ENCODE peak calls at places on chromosomes 5 and 9, in four cellular contexts. One of them, this sample, is unnamed.

GRCh38 chr5:72451771-72452505 is 55.3 kb downstream of the ZNF366 start:
- DNase-seq in neural progenitor cell: peak; percentile 20
- DNase-seq in GM23248: peak; percentile 97
- DNase-seq in HCT116: no peak
- DNase-seq in this sample: peak; percentile 67

GRCh38 chr9:95127249-95128176 is 190.0 kb downstream of the FANCC start:
- DNase-seq in neural progenitor cell: peak; percentile 92
- DNase-seq in GM23248: peak; percentile 94
- DNase-seq in HCT116: peak; percentile 29
- DNase-seq in this sample: peak; percentile 62

GRCh38 chr5:97009212-97009898 is 73.5 kb downstream of the LNPEP start:
- DNase-seq in neural progenitor cell: no peak
- DNase-seq in GM23248: peak; percentile 18
- DNase-seq in HCT116: no peak
- DNase-seq in this sample: peak; percentile 86

GRCh38 chr9:19156026-19156474 is 28.8 kb upstream of the PLIN2 start:
- DNase-seq in neural progenitor cell: no peak
- DNase-seq in GM23248: no peak
- DNase-seq in HCT116: no peak
- DNase-seq in this sample: no peak

GRCh38 chr5:83688321-83688720 is 32.3 kb downstream of the HAPLN1 start:
- DNase-seq in neural progenitor cell: no peak
- DNase-seq in GM23248: no peak
- DNase-seq in HCT116: no peak
- DNase-seq in this sample: no peak

GRCh38 chr9:78307360-78307759 is 10.4 kb downstream of the PSAT1 start:
- DNase-seq in neural progenitor cell: no peak
- DNase-seq in GM23248: no peak
- DNase-seq in HCT116: no peak
- DNase-seq in this sample: no peak

GRCh38 chr9:127751269-127752054 is 16.4 kb upstream of the TOR2A start:
- DNase-seq in neural progenitor cell: peak; percentile 79
- DNase-seq in GM23248: peak; percentile 54
- DNase-seq in HCT116: no peak
- DNase-seq in this sample: no peak

GRCh38 chr9:38422555-38423245 is 1.6 kb downstream of the IGFBPL1 start:
- DNase-seq in neural progenitor cell: no peak
- DNase-seq in GM23248: no peak
- DNase-seq in HCT116: no peak
- DNase-seq in this sample: no peak

GRCh38 chr9:130143974-130144373 is 28.2 kb upstream of the NCS1 start:
- DNase-seq in neural progenitor cell: peak; percentile 54
- DNase-seq in GM23248: peak; percentile 76
- DNase-seq in HCT116: no peak
- DNase-seq in this sample: no peak

GRCh38 chr9:1771094-1771493 is 244.1 kb upstream of the SMARCA2 start:
- DNase-seq in neural progenitor cell: no peak
- DNase-seq in GM23248: no peak
- DNase-seq in HCT116: no peak
- DNase-seq in this sample: no peak
- H3K27ac ChIP-seq in neural progenitor cell: no peak overlapping the region
- H3K27ac ChIP-seq in GM23248: no peak overlapping the region
- H3K27ac ChIP-seq in HCT116: no peak overlapping the region
- H3K27ac ChIP-seq in this sample: no peak overlapping the region

DNA sequence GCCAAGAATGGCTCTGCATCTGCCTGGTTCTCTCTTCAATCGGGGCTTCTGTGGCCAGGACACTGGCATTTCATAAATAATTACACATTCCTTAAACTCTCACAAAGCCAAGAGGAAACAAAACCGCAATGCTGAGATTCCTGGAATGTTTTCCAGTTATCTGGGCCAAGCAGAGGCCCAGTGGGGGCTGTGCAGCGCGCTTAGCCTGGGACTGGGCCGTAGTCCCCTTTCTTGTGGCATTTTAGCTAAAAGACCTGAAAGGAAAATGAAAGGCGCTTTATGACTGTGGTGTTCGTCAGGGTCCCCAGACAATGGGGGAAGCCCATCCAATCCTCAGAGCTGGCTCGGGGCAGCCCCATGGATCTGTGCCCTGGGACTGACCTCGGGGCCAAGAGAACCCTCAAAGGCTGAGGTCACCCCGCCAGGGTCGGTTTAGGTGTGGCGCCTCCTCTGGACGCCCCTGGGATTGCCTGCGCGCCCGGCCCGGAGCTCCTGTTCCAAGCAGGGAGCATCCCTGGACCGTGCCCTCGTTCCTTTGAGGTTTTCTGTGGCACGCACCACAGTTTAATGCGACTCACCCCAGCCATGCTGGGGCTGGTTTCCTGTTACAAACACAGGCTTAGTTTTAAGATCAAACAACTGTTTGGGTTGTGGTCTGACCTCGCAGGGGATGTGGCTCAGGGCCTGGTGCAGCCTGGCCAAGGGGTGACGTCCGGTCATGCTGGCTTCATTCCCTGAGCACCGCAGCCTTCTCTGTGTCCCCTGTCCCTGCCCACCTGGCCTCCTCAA is 51.5 kb upstream of the NKD2 start:
- DNase-seq in neural progenitor cell: peak; percentile 47
- DNase-seq in GM23248: peak; percentile 84
- DNase-seq in HCT116: no peak
- DNase-seq in this sample: no peak
- TF ChIP-seq EZH2phosphoT487 in neural progenitor cell: no peak
- TF ChIP-seq EZH2phosphoT487 in GM23248: no peak
- TF ChIP-seq EZH2phosphoT487 in HCT116: no peak
- TF ChIP-seq EZH2phosphoT487 in this sample: no peak

GRCh38 chr5:39148983-39149534 is 70.3 kb downstream of the FYB1 start:
- DNase-seq in neural progenitor cell: no peak
- DNase-seq in GM23248: peak; percentile 47
- DNase-seq in HCT116: peak; percentile 10
- DNase-seq in this sample: no peak
- H3K27ac ChIP-seq in neural progenitor cell: no peak overlapping the region
- H3K27ac ChIP-seq in GM23248: no peak overlapping the region
- H3K27ac ChIP-seq in HCT116: no peak overlapping the region
- H3K27ac ChIP-seq in this sample: no peak overlapping the region

DNA sequence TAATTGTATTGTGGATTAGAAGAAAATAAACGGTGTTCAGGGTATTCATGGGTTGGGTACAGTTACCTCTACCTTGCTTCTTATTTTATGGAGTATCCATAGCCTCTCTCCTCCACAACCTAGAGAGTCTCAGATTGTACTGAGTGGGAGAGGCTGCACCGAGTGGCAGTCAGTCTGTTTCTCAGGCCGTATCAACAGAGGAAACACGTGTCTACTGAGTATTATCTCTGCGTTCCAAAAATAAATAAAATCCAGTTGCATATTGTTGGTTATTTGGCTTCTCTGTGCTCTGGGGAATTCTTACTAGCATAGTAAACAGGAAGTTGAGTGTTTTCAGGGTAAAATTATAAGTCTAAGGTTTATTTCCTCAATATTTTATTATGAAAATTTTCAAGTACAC is 231.0 kb downstream of the ARHGEF28 start:
- DNase-seq in neural progenitor cell: no peak
- DNase-seq in GM23248: peak; percentile 11
- DNase-seq in HCT116: no peak
- DNase-seq in this sample: no peak
- TF ChIP-seq EZH2phosphoT487 in neural progenitor cell: no peak
- TF ChIP-seq EZH2phosphoT487 in GM23248: no peak
- TF ChIP-seq EZH2phosphoT487 in HCT116: no peak
- TF ChIP-seq EZH2phosphoT487 in this sample: no peak

DNA sequence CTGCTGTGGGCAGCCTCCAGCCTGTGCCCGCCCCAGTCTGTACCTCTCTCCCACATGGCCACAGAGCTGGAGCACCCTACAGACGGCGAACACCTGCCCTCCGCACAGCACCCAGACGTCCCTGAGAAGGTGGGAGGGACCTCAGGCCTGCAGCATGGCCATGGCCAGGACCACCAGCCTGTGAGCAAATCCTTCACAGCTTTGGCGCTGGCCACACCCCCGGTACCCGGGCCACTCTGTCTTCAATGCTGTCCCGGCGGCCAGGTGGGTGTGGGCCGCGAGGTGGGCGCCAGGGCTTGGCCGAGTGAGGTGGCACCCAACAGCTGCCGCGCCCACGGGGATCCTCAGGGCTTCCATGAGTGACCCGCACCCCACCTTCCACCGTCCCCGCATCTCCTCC is 18.7 kb downstream of the NOTCH1 start:
- DNase-seq in neural progenitor cell: no peak
- DNase-seq in GM23248: no peak
- DNase-seq in HCT116: no peak
- DNase-seq in this sample: no peak
- H3K27ac ChIP-seq in neural progenitor cell: peak overlapping the region; percentile 78
- H3K27ac ChIP-seq in GM23248: no peak overlapping the region
- H3K27ac ChIP-seq in HCT116: peak overlapping the region; percentile 65
- H3K27ac ChIP-seq in this sample: no peak overlapping the region

GRCh38 chr5:177369913-177370487 is 12.3 kb downstream of the RGS14 start:
- DNase-seq in neural progenitor cell: no peak
- DNase-seq in GM23248: no peak
- DNase-seq in HCT116: no peak
- DNase-seq in this sample: no peak

GRCh38 chr5:177371120-177371537 is 13.1 kb upstream of the SLC34A1 start:
- DNase-seq in neural progenitor cell: no peak
- DNase-seq in GM23248: no peak
- DNase-seq in HCT116: no peak
- DNase-seq in this sample: no peak

GRCh38 chr5:177367981-177368960 is 10.5 kb downstream of the RGS14 start:
- DNase-seq in neural progenitor cell: no peak
- DNase-seq in GM23248: no peak
- DNase-seq in HCT116: no peak
- DNase-seq in this sample: no peak

GRCh38 chr5:177370488-177371119 is 12.9 kb downstream of the RGS14 start:
- DNase-seq in neural progenitor cell: peak; percentile 99
- DNase-seq in GM23248: peak; percentile 94
- DNase-seq in HCT116: peak; percentile 94
- DNase-seq in this sample: peak; percentile 87

DNA sequence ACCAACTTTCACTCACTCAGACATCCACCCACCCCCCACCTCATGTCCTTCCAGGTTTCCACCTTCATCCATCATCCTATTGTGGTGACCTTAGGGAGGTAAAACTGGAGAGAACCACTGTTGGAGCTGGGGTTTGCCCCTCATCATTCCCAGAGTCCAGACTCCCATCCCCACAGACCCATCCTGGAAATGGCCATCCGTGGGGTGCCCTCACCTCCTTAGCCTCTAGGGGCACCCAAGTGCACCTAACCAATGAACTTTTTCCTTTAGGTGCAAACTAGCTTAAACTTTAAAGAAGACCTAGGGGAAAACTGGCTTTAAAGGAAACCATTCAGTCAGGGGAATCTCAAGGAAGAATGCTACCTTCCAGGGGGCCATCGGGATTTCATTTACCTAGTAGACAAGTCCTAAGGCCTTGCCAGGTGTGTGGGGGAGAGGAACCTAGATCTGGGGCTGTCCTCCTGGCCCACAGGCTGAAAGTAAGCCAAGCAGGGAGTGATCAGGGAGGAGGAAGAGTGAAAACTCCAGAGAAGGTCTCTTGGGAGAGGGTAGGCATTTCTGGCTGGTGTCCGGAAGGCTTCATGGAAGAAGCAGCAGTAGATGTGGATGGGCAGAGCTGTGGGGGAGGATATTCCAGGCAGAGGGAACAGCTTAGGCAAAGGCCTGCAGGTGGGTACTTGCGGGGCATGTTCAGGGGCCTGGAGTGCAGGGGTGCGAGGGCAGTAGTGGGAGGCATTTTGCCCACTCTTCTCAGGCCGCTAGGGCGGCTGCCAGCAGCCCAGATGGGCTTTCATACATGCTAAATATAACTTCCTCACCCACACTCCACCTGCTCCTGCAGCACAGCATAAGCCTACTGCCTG is 11.6 kb downstream of the RGS14 start:
- DNase-seq in neural progenitor cell: peak; percentile 58
- DNase-seq in GM23248: peak; percentile 65
- DNase-seq in HCT116: no peak
- DNase-seq in this sample: peak; percentile 63
- TF ChIP-seq EZH2phosphoT487 in neural progenitor cell: no peak
- TF ChIP-seq EZH2phosphoT487 in GM23248: no peak
- TF ChIP-seq EZH2phosphoT487 in HCT116: no peak
- TF ChIP-seq EZH2phosphoT487 in this sample: no peak

DNA sequence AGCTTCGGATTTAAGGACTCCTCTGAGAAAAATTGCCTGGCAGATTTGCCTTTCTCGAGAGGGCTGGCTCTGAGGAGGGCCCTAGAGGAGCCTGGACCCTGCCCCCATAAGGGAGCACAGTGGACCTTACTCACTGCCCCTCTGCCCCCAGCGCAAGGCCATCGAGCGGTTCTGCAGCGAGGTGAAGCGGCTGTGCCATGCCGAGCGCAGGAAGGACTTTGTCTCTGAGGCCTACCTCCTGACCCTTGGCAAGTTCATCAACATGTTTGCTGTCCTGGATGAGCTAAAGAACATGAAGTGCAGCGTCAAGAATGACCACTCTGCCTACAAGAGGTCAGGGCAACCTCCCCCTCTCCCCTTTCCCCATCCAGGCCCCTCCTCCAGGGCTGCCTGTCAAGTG is 34.6 kb downstream of the CYFIP2 start:
- DNase-seq in neural progenitor cell: no peak
- DNase-seq in GM23248: no peak
- DNase-seq in HCT116: no peak
- DNase-seq in this sample: no peak
- H3K27ac ChIP-seq in neural progenitor cell: no peak overlapping the region
- H3K27ac ChIP-seq in GM23248: no peak overlapping the region
- H3K27ac ChIP-seq in HCT116: no peak overlapping the region
- H3K27ac ChIP-seq in this sample: no peak overlapping the region

GRCh38 chr5:76956033-76956432 is 3.2 kb downstream of the CRHBP start:
- DNase-seq in neural progenitor cell: no peak
- DNase-seq in GM23248: no peak
- DNase-seq in HCT116: no peak
- DNase-seq in this sample: no peak

GRCh38 chr5:76960004-76960625 is 7.3 kb downstream of the CRHBP start:
- DNase-seq in neural progenitor cell: no peak
- DNase-seq in GM23248: no peak
- DNase-seq in HCT116: no peak
- DNase-seq in this sample: no peak

GRCh38 chr5:76954383-76954763 is 1.5 kb downstream of the CRHBP start:
- DNase-seq in neural progenitor cell: peak; percentile 16
- DNase-seq in GM23248: no peak
- DNase-seq in HCT116: no peak
- DNase-seq in this sample: no peak

GRCh38 chr5:76964018-76964417 is 11.2 kb downstream of the CRHBP start:
- DNase-seq in neural progenitor cell: no peak
- DNase-seq in GM23248: no peak
- DNase-seq in HCT116: no peak
- DNase-seq in this sample: no peak

GRCh38 chr5:76958976-76959767 is 6.3 kb downstream of the CRHBP start:
- DNase-seq in neural progenitor cell: no peak
- DNase-seq in GM23248: peak; percentile 42
- DNase-seq in HCT116: no peak
- DNase-seq in this sample: no peak
- TF ChIP-seq EZH2phosphoT487 in neural progenitor cell: no peak
- TF ChIP-seq EZH2phosphoT487 in GM23248: no peak
- TF ChIP-seq EZH2phosphoT487 in HCT116: no peak
- TF ChIP-seq EZH2phosphoT487 in this sample: no peak

This sample was measured in OCI-LY7.